ENCODE peak calls at places on chromosomes 6 and 20, in seven cellular contexts. D is NCI-H1417; S is GM18507; Z is amniotic stem cell; K is lower leg skin; W is NCI-H446; G is activated CD8-positive, alpha-beta memory T cell treated with anti-CD3 and anti-CD28 coated beads for 48 hours. R is an unnamed sample.

GRCh38 chr6:71419954-71420692 is 131.5 kb downstream of the OGFRL1 start:
- DNase-seq in D (peak; percentile 89), S (no peak), Z (no peak), K (peak; percentile 90), W (peak; percentile 25), G (no peak), R (peak; percentile 71)

GRCh38 chr6:8953310-8953709 is 518.0 kb upstream of the SLC35B3 start:
- DNase-seq in D (no peak), S (no peak), Z (no peak), K (no peak), W (no peak), G (no peak), R (no peak)

GRCh38 chr6:20463396-20463795 is 61.7 kb downstream of the E2F3 start:
- DNase-seq in D (no peak), S (no peak), Z (no peak), K (no peak), W (no peak), G (no peak), R (no peak)

GRCh38 chr6:28167068-28167467 is 25.4 kb downstream of the ZKSCAN8 start:
- DNase-seq in D (no peak), S (no peak), Z (peak; percentile 78), K (no peak), W (no peak), G (no peak), R (no peak)

GRCh38 chr6:136657629-136658028 is 107.4 kb upstream of the MAP7 start:
- DNase-seq in D (no peak), S (no peak), Z (no peak), K (no peak), W (no peak), G (no peak), R (no peak)

GRCh38 chr6:166313255-166314070 is 5.3 kb upstream of the PRR18 start:
- DNase-seq in D (peak; percentile 28), S (no peak), Z (no peak), K (peak; percentile 78), W (peak; percentile 6), G (no peak), R (no peak)

GRCh38 chr6:121430514-121431460 is 4.7 kb upstream of the GJA1 start:
- DNase-seq in D (peak; percentile 77), S (no peak), Z (no peak), K (no peak), W (no peak), G (no peak), R (no peak)

GRCh38 chr6:3291346-3291745 is 32.6 kb downstream of the PSMG4 start:
- DNase-seq in D (no peak), S (no peak), Z (no peak), K (peak; percentile 28), W (no peak), G (no peak), R (no peak)

GRCh38 chr6:89023591-89024441 is 56.7 kb upstream of the PNRC1 start:
- DNase-seq in D (no peak), S (no peak), Z (no peak), K (no peak), W (no peak), G (no peak), R (peak; percentile 29)

GRCh38 chr20:56411759-56412472 is at the start of gene CASS4:
- DNase-seq in D (no peak), S (no peak), Z (no peak), K (peak; percentile 77), W (no peak), G (no peak), R (no peak)

GRCh38 chr20:20014659-20015058 is 2.5 kb upstream of the NAA20 start:
- DNase-seq in D (peak; percentile 62), S (no peak), Z (no peak), K (no peak), W (no peak), G (no peak), R (no peak)

GRCh38 chr6:166490671-166491500 is 95.6 kb downstream of the RAMACL start:
- DNase-seq in D (peak; percentile 32), S (no peak), Z (no peak), K (no peak), W (no peak), G (no peak), R (peak; percentile 1)

GRCh38 chr6:31351734-31352496 is 5.1 kb downstream of the HLA-B start:
- DNase-seq in D (no peak), S (no peak), Z (no peak), K (no peak), W (no peak), G (no peak), R (no peak)

GRCh38 chr6:112018619-112019416 is 35.1 kb upstream of the CCN6 start:
- DNase-seq in D (peak; percentile 10), S (no peak), Z (no peak), K (peak; percentile 92), W (no peak), G (no peak), R (no peak)

GRCh38 chr20:56778765-56779195 is 149.7 kb downstream of the TFAP2C start:
- DNase-seq in D (no peak), S (no peak), Z (no peak), K (no peak), W (no peak), G (no peak), R (no peak)

GRCh38 chr20:58308680-58309527 is 611 bp upstream of the RAB22A start:
- DNase-seq in D (peak; percentile 62), S (peak; percentile 50), Z (no peak), K (peak; percentile 95), W (peak; percentile 59), G (peak; percentile 41), R (peak; percentile 40)

GRCh38 chr6:165881812-165882211 is 218.8 kb upstream of the PDE10A start:
- DNase-seq in D (no peak), S (no peak), Z (no peak), K (no peak), W (no peak), G (no peak), R (no peak)

GRCh38 chr6:146154197-146154596 is 125.3 kb downstream of the GRM1 start:
- DNase-seq in D (peak; percentile 24), S (no peak), Z (no peak), K (no peak), W (no peak), G (no peak), R (no peak)

GRCh38 chr6:143652840-143653239 is 24.9 kb upstream of the PHACTR2 start:
- DNase-seq in D (peak; percentile 39), S (no peak), Z (no peak), K (no peak), W (peak; percentile 6), G (no peak), R (no peak)

GRCh38 chr6:7146079-7146828 is 38.5 kb downstream of the RREB1 start:
- DNase-seq in D (peak; percentile 41), S (no peak), Z (no peak), K (peak; percentile 94), W (no peak), G (no peak), R (peak; percentile 61)

GRCh38 chr20:17845701-17846475 is 122.7 kb downstream of the SNX5 start:
- DNase-seq in D (no peak), S (no peak), Z (no peak), K (no peak), W (no peak), G (no peak), R (no peak)

GRCh38 chr20:36754656-36755222 is 8.8 kb upstream of the NDRG3 start:
- DNase-seq in D (peak; percentile 77), S (no peak), Z (peak; percentile 49), K (no peak), W (peak; percentile 64), G (no peak), R (peak; percentile 55)

GRCh38 chr6:163745566-163746400 is 331.3 kb downstream of the QKI start:
- DNase-seq in D (no peak), S (no peak), Z (peak; percentile 88), K (no peak), W (peak; percentile 4), G (no peak), R (peak; percentile 59)

GRCh38 chr6:33631971-33632585 is 11.0 kb downstream of the ITPR3 start:
- DNase-seq in D (no peak), S (no peak), Z (no peak), K (no peak), W (no peak), G (no peak), R (peak; percentile 63)

GRCh38 chr20:5141615-5142014 is 14.8 kb downstream of the CDS2 start:
- DNase-seq in D (no peak), S (no peak), Z (no peak), K (no peak), W (no peak), G (no peak), R (no peak)

GRCh38 chr6:130893277-130893676 is 66.1 kb downstream of the SMLR1 start:
- DNase-seq in D (no peak), S (no peak), Z (no peak), K (no peak), W (no peak), G (no peak), R (peak; percentile 23)

GRCh38 chr20:47150403-47151152 is 205.9 kb downstream of the ZMYND8 start:
- DNase-seq in D (peak; percentile 55), S (no peak), Z (no peak), K (peak; percentile 90), W (peak; percentile 63), G (no peak), R (peak; percentile 6)

GRCh38 chr20:8974009-8974708 is 94.7 kb upstream of the PLCB4 start:
- DNase-seq in D (no peak), S (no peak), Z (no peak), K (no peak), W (no peak), G (no peak), R (no peak)

GRCh38 chr6:157775376-157775775 is 47.7 kb upstream of the SNX9 start:
- DNase-seq in D (no peak), S (no peak), Z (no peak), K (no peak), W (no peak), G (no peak), R (no peak)

GRCh38 chr6:113412589-113413367 is 444.4 kb upstream of the MARCKS start:
- DNase-seq in D (no peak), S (no peak), Z (no peak), K (no peak), W (no peak), G (no peak), R (no peak)

GRCh38 chr20:45322952-45323383 is 14.9 kb upstream of the MATN4 start:
- DNase-seq in D (peak; percentile 64), S (no peak), Z (no peak), K (no peak), W (peak; percentile 24), G (no peak), R (peak; percentile 95)